ENCODE peak calls at places on chromosomes 1 and 21, in seven cellular contexts. Q is dorsolateral prefrontal cortex; K is glutamatergic neuron; N is DMS 273 treated with DMSO at 0.1 percent for 48 hours; V is MM.1S; M is lower lobe of right lung; L is activated naive CD4-positive, alpha-beta T cell treated with anti-CD3 and anti-CD28 coated beads, Interleukin-2, amount 10 ng/mL, durations not matched to agents 7 days and 5 days. H is an unnamed sample.

GRCh38 chr1:14725641-14726213 is 127.2 kb downstream of the KAZN start:
- DNase-seq in Q (no peak), K (no peak), N (no peak), V (no peak), M (no peak), L (no peak), H (no peak)

GRCh38 chr1:204685236-204686006 is at the start of gene LRRN2:
- DNase-seq in Q (no peak), K (peak), N (no peak), V (no peak), M (no peak), L (no peak), H (no peak)

GRCh38 chr1:108190686-108191416 is 9.3 kb downstream of the SLC25A24 start:
- DNase-seq in Q (no peak), K (no peak), N (no peak), V (no peak), M (peak), L (no peak), H (no peak)

GRCh38 chr21:17539323-17539722 is 26.5 kb downstream of the CXADR start:
- DNase-seq in Q (no peak), K (no peak), N (no peak), V (no peak), M (no peak), L (no peak), H (no peak)

GRCh38 chr1:101200513-101200912 is 36.3 kb upstream of the S1PR1 start:
- DNase-seq in Q (no peak), K (no peak), N (no peak), V (no peak), M (no peak), L (no peak), H (peak)

GRCh38 chr1:32725595-32725942 is 23.0 kb upstream of the SYNC start:
- DNase-seq in Q (no peak), K (no peak), N (no peak), V (no peak), M (no peak), L (no peak), H (no peak)

GRCh38 chr1:92831368-92831761 is 475 bp upstream of the RPL5 start:
- DNase-seq in Q (no peak), K (no peak), N (no peak), V (no peak), M (no peak), L (no peak), H (no peak)

GRCh38 chr1:153533689-153534201 is 2.0 kb downstream of the S100A6 start:
- DNase-seq in Q (peak), K (no peak), N (no peak), V (no peak), M (no peak), L (no peak), H (peak)

GRCh38 chr1:14083706-14084105 is 383.7 kb downstream of the PRDM2 start:
- DNase-seq in Q (no peak), K (no peak), N (peak), V (no peak), M (no peak), L (no peak), H (no peak)

GRCh38 chr21:32844653-32845443 is 73.3 kb upstream of the PAXBP1 start:
- DNase-seq in Q (no peak), K (no peak), N (peak), V (no peak), M (no peak), L (no peak), H (no peak)

GRCh38 chr1:111499026-111499790 is 4.2 kb downstream of the ADORA3 start:
- DNase-seq in Q (no peak), K (no peak), N (no peak), V (no peak), M (no peak), L (no peak), H (no peak)

GRCh38 chr1:109274533-109275476 is 8.1 kb downstream of the PSRC1 start:
- DNase-seq in Q (no peak), K (no peak), N (no peak), V (no peak), M (peak), L (no peak), H (no peak)

GRCh38 chr1:183227963-183228649 is 42.0 kb downstream of the LAMC2 start:
- DNase-seq in Q (no peak), K (peak), N (peak), V (peak), M (no peak), L (peak), H (no peak)

GRCh38 chr1:227769601-227770494 is 34.6 kb downstream of the SNAP47 start:
- DNase-seq in Q (no peak), K (no peak), N (no peak), V (no peak), M (no peak), L (no peak), H (no peak)

GRCh38 chr1:179774033-179774432 is 30.9 kb downstream of the FAM163A start:
- DNase-seq in Q (no peak), K (no peak), N (no peak), V (peak), M (no peak), L (no peak), H (no peak)

GRCh38 chr21:39020751-39021474 is 162.3 kb downstream of the PSMG1 start:
- DNase-seq in Q (no peak), K (no peak), N (no peak), V (no peak), M (peak), L (no peak), H (no peak)

GRCh38 chr1:36305915-36306209 is 306 bp upstream of the SH3D21 start:
- DNase-seq in Q (no peak), K (no peak), N (no peak), V (no peak), M (no peak), L (no peak), H (no peak)

GRCh38 chr1:210236840-210237409 is 4.3 kb downstream of the SERTAD4 start:
- DNase-seq in Q (peak), K (no peak), N (no peak), V (no peak), M (no peak), L (no peak), H (no peak)

GRCh38 chr1:14689996-14690614 is 91.6 kb downstream of the KAZN start:
- DNase-seq in Q (peak), K (no peak), N (no peak), V (no peak), M (no peak), L (no peak), H (no peak)

GRCh38 chr1:174222166-174222949 is 63.0 kb downstream of the RABGAP1L start:
- DNase-seq in Q (no peak), K (no peak), N (no peak), V (no peak), M (no peak), L (no peak), H (peak)

GRCh38 chr21:32190491-32191144 is 88.2 kb downstream of the MIS18A start:
- DNase-seq in Q (no peak), K (no peak), N (no peak), V (peak), M (no peak), L (no peak), H (no peak)

GRCh38 chr1:18182518-18183160 is 75.0 kb downstream of the IGSF21 start:
- DNase-seq in Q (no peak), K (peak), N (no peak), V (no peak), M (no peak), L (no peak), H (no peak)

GRCh38 chr1:26677306-26678115 is 18.3 kb upstream of the ARID1A start:
- DNase-seq in Q (peak), K (no peak), N (peak), V (peak), M (peak), L (peak), H (no peak)

GRCh38 chr1:194289569-194290266 is 1103.3 kb upstream of the B3GALT2 start:
- DNase-seq in Q (no peak), K (no peak), N (no peak), V (peak), M (no peak), L (peak), H (no peak)

GRCh38 chr1:68121536-68121935 is 71.1 kb upstream of the DIRAS3 start:
- DNase-seq in Q (no peak), K (no peak), N (no peak), V (no peak), M (no peak), L (no peak), H (no peak)